ENCODE peak calls at places on chromosomes 11 and 22, in eight cellular contexts. R, A, T, Q, E, Y, H and F are unnamed samples.
A peak's percentile ranks its signal among the peaks of the same experiment; 100 is the strongest.

GRCh38 chr22:19959043-19959586 is 17.5 kb upstream of the TXNRD2 start:
- DNase-seq in R (peak; percentile 96), A (peak; percentile 56), T (peak; percentile 83), Q (no peak), E (no peak), Y (peak; percentile 56), H (peak; percentile 62), F (peak; percentile 87)

GRCh38 chr11:61019818-61020405 is 48.4 kb downstream of the CD6 start:
- DNase-seq in R (no peak), A (no peak), T (no peak), Q (no peak), E (no peak), Y (no peak), H (no peak), F (no peak)

GRCh38 chr11:123062892-123063395 is 1.0 kb upstream of the HSPA8 start:
- DNase-seq in R (no peak), A (peak; percentile 62), T (no peak), Q (no peak), E (no peak), Y (no peak), H (no peak), F (no peak)

GRCh38 chr22:41939981-41940852 is 6.7 kb downstream of the CENPM start:
- DNase-seq in R (peak; percentile 86), A (no peak), T (no peak), Q (no peak), E (peak; percentile 85), Y (peak; percentile 80), H (no peak), F (peak; percentile 95)

GRCh38 chr11:67381244-67381972 is 8.0 kb upstream of the CLCF1 start:
- DNase-seq in R (no peak), A (no peak), T (no peak), Q (no peak), E (no peak), Y (no peak), H (no peak), F (peak; percentile 33)

GRCh38 chr22:37397246-37397645 is 30.0 kb downstream of the ELFN2 start:
- DNase-seq in R (no peak), A (no peak), T (no peak), Q (no peak), E (no peak), Y (no peak), H (no peak), F (no peak)

GRCh38 chr11:112412383-112412782 is 151.7 kb upstream of the PLET1 start:
- DNase-seq in R (no peak), A (no peak), T (no peak), Q (no peak), E (no peak), Y (no peak), H (no peak), F (no peak)

GRCh38 chr22:20862540-20862939 is 3.7 kb downstream of the SNAP29 start:
- DNase-seq in R (peak; percentile 18), A (no peak), T (no peak), Q (no peak), E (no peak), Y (no peak), H (no peak), F (no peak)

GRCh38 chr11:27200779-27201453 is 160.3 kb downstream of the BBOX1 start:
- DNase-seq in R (no peak), A (no peak), T (no peak), Q (no peak), E (no peak), Y (no peak), H (no peak), F (peak; percentile 18)

GRCh38 chr11:70537576-70538571 is 139.5 kb downstream of the CTTN start:
- DNase-seq in R (peak; percentile 57), A (no peak), T (no peak), Q (no peak), E (no peak), Y (no peak), H (peak; percentile 2), F (no peak)

GRCh38 chr11:133910101-133910500 is 46.7 kb downstream of the IGSF9B start:
- DNase-seq in R (no peak), A (no peak), T (no peak), Q (no peak), E (no peak), Y (no peak), H (no peak), F (no peak)

GRCh38 chr11:106533046-106533445 is 455.6 kb downstream of the AASDHPPT start:
- DNase-seq in R (no peak), A (no peak), T (no peak), Q (no peak), E (no peak), Y (no peak), H (no peak), F (no peak)